ENCODE peak calls at places on chromosome 1, in seven cellular contexts. N, B, H, C, Y, V and P are unnamed samples.

GRCh38 chr1:200464784-200465400 is 55.1 kb upstream of the ZNF281 start:
- DNase-seq in H (no peak), B (no peak), V (no peak), N (no peak), Y (no peak), C (no peak), P (no peak)

GRCh38 chr1:18647681-18648214 is 17.1 kb downstream of the PAX7 start:
- DNase-seq in N (no peak), Y (no peak), H (no peak), C (no peak), V (no peak), B (no peak), P (no peak)

GRCh38 chr1:6180578-6181311 is 624 bp upstream of the CHD5 start:
- DNase-seq in H (no peak), C (no peak), N (no peak), Y (no peak), V (no peak), B (peak; percentile 15), P (peak; percentile 83)

GRCh38 chr1:85344256-85344694 is 67.8 kb upstream of the BCL10 start:
- DNase-seq in B (peak; percentile 58), H (no peak), V (no peak), N (peak; percentile 46), C (no peak), Y (no peak), P (peak; percentile 86)

GRCh38 chr1:205748398-205749093 is 1.4 kb downstream of the NUCKS1 start:
- DNase-seq in H (no peak), B (peak; percentile 45), V (no peak), N (peak; percentile 41), Y (no peak), C (no peak), P (no peak)

GRCh38 chr1:25523512-25523911 is 19.9 kb upstream of the LDLRAP1 start:
- DNase-seq in N (no peak), H (no peak), Y (no peak), V (peak; percentile 15), C (no peak), B (peak; percentile 84), P (peak; percentile 67)

GRCh38 chr1:74334147-74334546 is 99.0 kb downstream of the TNNI3K start:
- DNase-seq in N (no peak), B (peak; percentile 15), C (no peak), V (no peak), H (no peak), Y (no peak), P (no peak)

GRCh38 chr1:24828183-24828886 is 83.1 kb downstream of the CLIC4 start:
- DNase-seq in H (no peak), Y (no peak), C (no peak), N (no peak), V (no peak), B (no peak), P (no peak)

GRCh38 chr1:79055856-79056255 is 49.3 kb upstream of the ADGRL4 start:
- DNase-seq in Y (no peak), V (no peak), C (no peak), N (no peak), B (no peak), H (no peak), P (no peak)

GRCh38 chr1:79052829-79053449 is 46.4 kb upstream of the ADGRL4 start:
- DNase-seq in Y (no peak), V (no peak), C (no peak), N (no peak), B (no peak), H (no peak), P (no peak)
- H3K4me3 ChIP-seq in Y (peak overlapping the region; percentile 50), V (peak overlapping the region; percentile 26), C (peak overlapping the region; percentile 25), N (no peak overlapping the region), B (no peak overlapping the region), H (no peak overlapping the region), P (no peak overlapping the region)

GRCh38 chr1:39129514-39129913 is 75.0 kb upstream of the MACF1 start:
- DNase-seq in V (no peak), B (no peak), Y (no peak), N (no peak), H (no peak), C (no peak), P (peak; percentile 68)
- H3K4me1 ChIP-seq in V (peaks cover 89% of the 10 kb centered on the region), B (peaks cover 16% of the 10 kb centered on the region), Y (peaks cover 10% of the 10 kb centered on the region), N (peaks cover 59% of the 10 kb centered on the region), H (no peaks in the 10 kb centered on the region), C (peaks cover 97% of the 10 kb centered on the region), P (peaks cover 4% of the 10 kb centered on the region)

GRCh38 chr1:207644852-207645631 is at the start of gene CR1L:
- DNase-seq in V (peak; percentile 77), H (peak; percentile 37), Y (peak; percentile 83), C (no peak), B (peak; percentile 76), N (peak; percentile 81), P (peak; percentile 60)
- H3K4me3 ChIP-seq in V (peak within 1 kb of the TSS; percentile 52), H (peak within 1 kb of the TSS; percentile 64), Y (peak within 1 kb of the TSS; percentile 66), C (peak within 1 kb of the TSS; percentile 47), B (peak within 1 kb of the TSS; percentile 42), N (no peak within 1 kb of the TSS), P (peak within 1 kb of the TSS; percentile 47)

GRCh38 chr1:235919797-235920475 is 53.2 kb upstream of the LYST start:
- DNase-seq in C (no peak), H (no peak), N (peak; percentile 43), B (no peak), Y (no peak), V (no peak), P (peak; percentile 78)
- H3K4me1 ChIP-seq in C (peaks cover 68% of the 10 kb centered on the region), H (peaks cover 27% of the 10 kb centered on the region), N (peaks cover 32% of the 10 kb centered on the region), B (peaks cover 38% of the 10 kb centered on the region), Y (peaks cover 4% of the 10 kb centered on the region), V (peaks cover 62% of the 10 kb centered on the region), P (peaks cover 16% of the 10 kb centered on the region)

DNA sequence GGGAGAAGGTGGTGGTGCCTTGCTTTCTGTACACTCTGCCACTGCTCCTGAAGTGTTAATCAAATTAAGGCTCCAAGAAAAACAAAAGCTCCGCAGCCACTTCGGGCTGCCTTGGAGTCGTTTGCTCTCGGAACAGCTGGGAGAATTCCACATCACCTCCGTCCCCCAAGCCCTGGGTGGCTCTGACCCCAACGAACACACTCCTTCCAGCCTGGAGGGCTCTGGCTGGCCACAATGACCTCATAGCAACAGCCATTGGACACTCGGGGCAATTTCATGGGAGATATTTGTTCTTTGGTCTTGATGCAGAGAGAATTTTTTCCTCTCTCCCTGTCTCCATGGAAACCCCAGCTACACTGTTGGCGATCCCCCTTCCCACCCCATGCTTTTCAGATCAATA is 1.4 kb downstream of the WNT4 start:
- DNase-seq in V (no peak), H (no peak), C (no peak), N (no peak), B (no peak), Y (no peak), P (no peak)
- H3K4me3 ChIP-seq in V (no peak overlapping the region), H (no peak overlapping the region), C (peak overlapping the region; percentile 54), N (no peak overlapping the region), B (no peak overlapping the region), Y (no peak overlapping the region), P (peak overlapping the region; percentile 68)